ENCODE peak calls at places on chromosome 16, in ten cellular contexts. O, R, G, H, M, X, W, L, A and Y are unnamed samples. For H3K27me3 and H3K4me1, the result is how much of the 10 kb centered on the place peaks cover.

GRCh38 chr16:16019488-16019887 is 70.1 kb downstream of the ABCC1 start:
- DNase-seq in O (no peak), R (peak), G (no peak), H (peak), M (no peak), X (no peak), W (no peak), L (no peak), A (peak), Y (no peak)

GRCh38 chr16:76464973-76465620 is 187.9 kb downstream of the CNTNAP4 start:
- DNase-seq in O (no peak), R (no peak), G (no peak), H (no peak), M (no peak), X (peak), W (no peak), L (no peak), A (no peak), Y (no peak)

GRCh38 chr16:60329110-60329509 is 1595.0 kb upstream of the GOT2 start:
- DNase-seq in O (no peak), R (no peak), G (no peak), H (no peak), M (no peak), X (no peak), W (no peak), L (no peak), A (no peak), Y (no peak)

GRCh38 chr16:16158741-16159374 is 64.4 kb downstream of the ABCC6 start:
- DNase-seq in O (no peak), R (no peak), G (no peak), H (no peak), M (no peak), X (no peak), W (no peak), L (no peak), A (peak), Y (no peak)

GRCh38 chr16:31476305-31477219 is 4.6 kb downstream of the TGFB1I1 start:
- DNase-seq in O (peak), R (peak), G (peak), H (no peak), M (peak), X (no peak), W (peak), L (peak), A (no peak), Y (peak)

GRCh38 chr16:13631916-13632315 is 288.0 kb upstream of the ERCC4 start:
- DNase-seq in O (no peak), R (no peak), G (no peak), H (no peak), M (no peak), X (no peak), W (no peak), L (no peak), A (no peak), Y (no peak)

GRCh38 chr16:76970087-76970744 is 220.8 kb upstream of the MON1B start:
- DNase-seq in O (no peak), R (no peak), G (no peak), H (peak), M (no peak), X (no peak), W (no peak), L (no peak), A (no peak), Y (no peak)

GRCh38 chr16:88387941-88388627 is 5.3 kb downstream of the ZNF469 start:
- DNase-seq in O (peak), R (peak), G (peak), H (no peak), M (no peak), X (no peak), W (no peak), L (peak), A (peak), Y (peak)

GRCh38 chr16:30380801-30381208 is 1.6 kb downstream of the SEPTIN1 start:
- DNase-seq in O (no peak), R (no peak), G (no peak), H (no peak), M (no peak), X (peak), W (no peak), L (no peak), A (no peak), Y (peak)

GRCh38 chr16:59591480-59591879 is 857.4 kb upstream of the GOT2 start:
- DNase-seq in O (no peak), R (no peak), G (no peak), H (peak), M (no peak), X (no peak), W (no peak), L (no peak), A (peak), Y (no peak)

GRCh38 chr16:29912087-29912486 is 11.8 kb downstream of the ASPHD1 start:
- DNase-seq in O (no peak), R (no peak), G (no peak), H (no peak), M (no peak), X (no peak), W (no peak), L (no peak), A (no peak), Y (no peak)

GRCh38 chr16:77963185-77964044 is 58.9 kb upstream of the CLEC3A start:
- DNase-seq in O (no peak), R (no peak), G (no peak), H (no peak), M (no peak), X (no peak), W (no peak), L (no peak), A (no peak), Y (no peak)

GRCh38 chr16:66451548-66451947 is 24.5 kb downstream of the BEAN1 start:
- DNase-seq in O (no peak), R (no peak), G (no peak), H (no peak), M (no peak), X (no peak), W (no peak), L (no peak), A (no peak), Y (no peak)

GRCh38 chr16:79468236-79468635 is 132.3 kb downstream of the MAF start:
- DNase-seq in O (no peak), R (no peak), G (peak), H (no peak), M (peak), X (no peak), W (no peak), L (no peak), A (no peak), Y (no peak)

GRCh38 chr16:79475841-79476240 is 124.7 kb downstream of the MAF start:
- DNase-seq in O (no peak), R (no peak), G (no peak), H (no peak), M (no peak), X (no peak), W (no peak), L (no peak), A (no peak), Y (no peak)

GRCh38 chr16:79466111-79466510 is 134.4 kb downstream of the MAF start:
- DNase-seq in O (no peak), R (no peak), G (no peak), H (no peak), M (no peak), X (no peak), W (no peak), L (no peak), A (no peak), Y (no peak)

DNA sequence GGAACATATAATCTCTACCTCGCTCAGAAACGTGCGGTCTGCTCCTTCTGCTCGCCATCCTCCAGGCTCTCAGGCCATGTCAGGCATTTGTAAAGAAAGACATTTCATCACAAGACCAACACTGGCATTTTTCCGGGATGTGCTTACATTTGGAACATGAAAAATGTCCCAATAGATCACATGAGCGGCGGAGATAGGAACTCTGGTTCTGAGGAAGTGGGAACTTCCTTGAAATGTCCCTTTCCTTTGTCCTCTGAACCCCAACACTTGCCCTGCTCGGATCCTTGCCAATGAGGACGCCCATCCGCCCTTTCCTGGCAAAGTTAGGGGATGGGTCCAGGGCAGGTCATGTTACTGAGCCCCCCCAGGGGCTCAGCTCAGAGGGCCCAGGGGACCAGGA is 130.5 kb downstream of the MAF start:
- DNase-seq in O (peak), R (no peak), G (no peak), H (no peak), M (no peak), X (no peak), W (no peak), L (peak), A (no peak), Y (peak)
- H3K27me3 ChIP-seq in O (under half), R (under half), G (under half), H (under half), M (under half), X (under half), W (under half), L (under half), A (under half), Y (under half)

DNA sequence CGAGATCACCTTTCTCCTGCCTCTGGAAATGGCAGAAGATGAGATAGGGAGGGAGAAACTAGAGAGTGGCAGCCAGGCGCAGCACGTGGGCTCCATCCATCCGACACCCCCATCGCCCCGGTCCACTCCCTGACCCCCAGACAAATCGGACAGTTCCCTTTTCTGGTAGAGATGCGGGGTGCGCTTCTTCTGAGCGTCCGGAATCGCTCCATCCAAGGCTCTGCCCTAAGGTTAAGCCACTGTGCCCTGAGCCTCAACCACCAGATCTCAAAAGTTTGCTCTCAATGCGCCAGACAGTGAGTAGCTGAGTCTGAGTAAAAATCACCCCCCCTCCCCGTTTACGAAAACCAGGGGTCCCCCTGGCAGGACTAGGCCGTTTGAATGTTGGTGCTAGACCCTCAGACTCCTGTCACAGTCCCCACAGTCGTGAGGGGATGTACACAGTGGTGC is 15.4 kb upstream of the ZFHX3 start:
- DNase-seq in O (no peak), R (peak), G (no peak), H (no peak), M (no peak), X (no peak), W (no peak), L (no peak), A (no peak), Y (peak)
- H3K4me1 ChIP-seq in O (under half), R (under half), G (under half), H (under half), M (under half), X (under half), W (under half), L (half or more), A (under half), Y (under half)

GRCh38 chr16:5015351-5015750 is 18.4 kb downstream of the NAGPA start:
- DNase-seq in O (no peak), R (no peak), G (no peak), H (no peak), M (no peak), X (peak), W (peak), L (no peak), A (no peak), Y (no peak)

GRCh38 chr16:5018791-5019190 is 14.9 kb downstream of the NAGPA start:
- DNase-seq in O (no peak), R (no peak), G (no peak), H (no peak), M (no peak), X (no peak), W (no peak), L (no peak), A (no peak), Y (no peak)

GRCh38 chr16:5016967-5017677 is 16.6 kb downstream of the NAGPA start:
- DNase-seq in O (no peak), R (no peak), G (no peak), H (no peak), M (no peak), X (no peak), W (no peak), L (no peak), A (no peak), Y (no peak)

GRCh38 chr16:5017678-5017969 is 16.1 kb downstream of the NAGPA start:
- DNase-seq in O (no peak), R (no peak), G (no peak), H (no peak), M (no peak), X (no peak), W (no peak), L (no peak), A (no peak), Y (no peak)

DNA sequence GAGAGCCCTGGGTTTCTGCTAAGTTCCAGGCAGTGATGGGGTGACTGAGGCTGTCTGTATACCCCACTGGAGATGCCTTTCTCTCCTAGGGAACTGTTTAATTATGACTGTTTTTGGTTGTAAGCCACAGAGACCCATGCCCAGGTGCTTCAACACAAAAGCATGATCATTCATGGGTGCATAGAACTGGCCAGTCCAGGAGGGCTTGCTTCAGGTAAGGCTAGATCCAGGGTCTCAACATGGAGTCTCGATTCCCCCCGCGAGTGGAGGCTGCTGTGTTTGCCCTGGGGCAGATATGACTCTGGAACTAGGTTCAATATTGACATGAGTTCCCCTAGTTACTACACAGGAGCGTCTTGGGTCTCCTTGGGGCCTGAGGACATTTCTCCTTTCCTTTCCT is 17.8 kb downstream of the NAGPA start:
- DNase-seq in O (no peak), R (no peak), G (no peak), H (no peak), M (no peak), X (no peak), W (no peak), L (no peak), A (no peak), Y (no peak)
- H3K27me3 ChIP-seq in O (under half), R (under half), G (under half), H (under half), M (under half), X (under half), W (under half), L (under half), A (under half), Y (under half)

DNA sequence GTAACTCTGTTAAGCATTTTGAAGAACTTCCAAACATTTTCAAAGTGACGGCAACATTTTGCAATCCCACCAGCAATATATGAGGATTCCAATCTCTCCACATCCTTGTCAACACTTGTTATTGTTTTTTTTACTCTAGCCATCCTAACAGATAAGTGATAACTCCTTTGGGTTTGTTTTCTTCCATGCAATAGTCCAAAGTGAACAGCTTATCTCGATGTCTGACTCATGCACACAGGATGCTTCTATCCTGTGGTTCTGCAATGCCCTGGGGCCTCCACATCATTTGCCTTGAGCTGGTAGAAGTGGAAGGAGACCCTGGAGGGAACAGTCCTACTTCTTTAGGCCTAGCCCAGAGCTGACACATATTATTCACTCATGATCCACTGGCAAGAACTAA is 13.0 kb downstream of the TLE7 start:
- DNase-seq in O (no peak), R (no peak), G (no peak), H (peak), M (no peak), X (no peak), W (no peak), L (no peak), A (no peak), Y (no peak)
- H3K4me1 ChIP-seq in O (under half), R (under half), G (under half), H (under half), M (under half), X (under half), W (under half), L (under half), A (under half), Y (under half)

GRCh38 chr16:24611310-24611709 is 71.9 kb downstream of the RBBP6 start:
- DNase-seq in O (no peak), R (no peak), G (no peak), H (no peak), M (no peak), X (no peak), W (no peak), L (no peak), A (no peak), Y (no peak)

GRCh38 chr16:24609417-24609739 is 70.0 kb downstream of the RBBP6 start:
- DNase-seq in O (no peak), R (no peak), G (no peak), H (no peak), M (no peak), X (no peak), W (no peak), L (no peak), A (no peak), Y (no peak)

GRCh38 chr16:24609740-24610420 is 70.5 kb downstream of the RBBP6 start:
- DNase-seq in O (peak), R (peak), G (peak), H (peak), M (no peak), X (no peak), W (peak), L (peak), A (peak), Y (peak)

GRCh38 chr16:24612656-24613055 is 73.3 kb downstream of the RBBP6 start:
- DNase-seq in O (no peak), R (no peak), G (no peak), H (no peak), M (no peak), X (no peak), W (no peak), L (no peak), A (no peak), Y (no peak)

DNA sequence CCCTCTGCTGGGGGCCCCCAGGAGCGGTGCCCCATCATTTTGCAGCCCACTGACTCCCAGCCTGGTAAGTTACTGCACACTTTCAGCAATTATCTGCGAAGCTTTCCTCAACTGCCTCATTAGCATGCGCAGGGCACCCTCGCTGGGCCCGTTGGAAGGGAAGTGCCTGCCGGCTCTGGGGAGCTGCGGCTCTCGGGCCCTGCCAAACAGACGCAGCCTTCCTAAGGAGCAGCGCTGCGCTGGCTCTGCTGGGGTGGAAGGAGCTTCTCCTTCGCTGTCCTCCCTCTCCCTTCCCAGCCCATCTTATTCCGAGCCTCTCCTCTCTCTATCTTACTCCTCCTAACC is 71.0 kb downstream of the RBBP6 start:
- DNase-seq in O (peak), R (no peak), G (peak), H (peak), M (no peak), X (no peak), W (no peak), L (peak), A (peak), Y (peak)
- H3K27me3 ChIP-seq in O (under half), R (under half), G (under half), H (under half), M (under half), X (under half), W (under half), L (half or more), A (under half), Y (under half)

GRCh38 chr16:85256190-85256739 is 144.0 kb upstream of the CIBAR2 start:
- DNase-seq in O (no peak), R (no peak), G (no peak), H (no peak), M (no peak), X (peak), W (no peak), L (no peak), A (no peak), Y (no peak)

GRCh38 chr16:85258166-85258565 is 145.9 kb upstream of the CIBAR2 start:
- DNase-seq in O (no peak), R (no peak), G (no peak), H (no peak), M (no peak), X (no peak), W (no peak), L (no peak), A (no peak), Y (no peak)

GRCh38 chr16:85258616-85259015 is 146.3 kb upstream of the CIBAR2 start:
- DNase-seq in O (no peak), R (no peak), G (no peak), H (no peak), M (no peak), X (no peak), W (peak), L (no peak), A (no peak), Y (no peak)

GRCh38 chr16:85255777-85256176 is 143.5 kb upstream of the CIBAR2 start:
- DNase-seq in O (no peak), R (no peak), G (no peak), H (no peak), M (no peak), X (no peak), W (no peak), L (no peak), A (no peak), Y (no peak)

DNA sequence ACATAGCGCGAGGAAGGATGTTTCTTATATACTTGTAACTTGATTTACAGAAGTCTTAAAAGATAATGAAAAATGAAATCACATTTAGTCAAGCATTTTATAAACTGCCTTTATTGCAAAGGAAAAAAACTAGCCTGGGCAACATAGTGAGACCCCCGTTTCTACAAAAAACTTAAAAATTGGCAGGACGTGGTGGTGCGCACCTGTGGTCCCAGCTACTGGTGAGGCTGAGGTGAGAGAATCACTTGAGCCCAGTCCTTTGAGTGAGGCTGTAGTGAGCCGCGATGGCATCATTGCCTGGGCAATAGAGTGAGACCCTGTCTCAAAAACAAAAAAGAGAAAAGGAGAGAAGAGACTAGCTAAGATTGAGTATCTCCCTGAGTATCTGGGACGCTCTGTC is 145.2 kb upstream of the CIBAR2 start:
- DNase-seq in O (no peak), R (no peak), G (no peak), H (no peak), M (no peak), X (no peak), W (no peak), L (no peak), A (no peak), Y (no peak)
- H3K4me1 ChIP-seq in O (under half), R (under half), G (under half), H (under half), M (under half), X (half or more), W (under half), L (under half), A (under half), Y (under half)

GRCh38 chr16:85845276-85845675 is 45.8 kb downstream of the COX4I1 start:
- DNase-seq in O (no peak), R (no peak), G (no peak), H (no peak), M (no peak), X (no peak), W (no peak), L (no peak), A (no peak), Y (no peak)
- H3K27me3 ChIP-seq in O (under half), R (under half), G (under half), H (under half), M (under half), X (under half), W (half or more), L (half or more), A (half or more), Y (under half)

GRCh38 chr16:2520097-2520783 is at the start of gene AMDHD2:
- DNase-seq in O (peak), R (peak), G (peak), H (peak), M (peak), X (peak), W (peak), L (peak), A (peak), Y (peak)
- H3K4me1 ChIP-seq in O (under half), R (half or more), G (half or more), H (under half), M (under half), X (under half), W (under half), L (half or more), A (under half), Y (under half)

GRCh38 chr16:85432606-85433005 is 180.5 kb upstream of the GSE1 start:
- DNase-seq in O (no peak), R (no peak), G (no peak), H (no peak), M (no peak), X (no peak), W (no peak), L (no peak), A (no peak), Y (no peak)
- H3K27me3 ChIP-seq in O (under half), R (under half), G (under half), H (under half), M (under half), X (under half), W (under half), L (under half), A (under half), Y (under half)